ENCODE peak calls at places on chromosomes 6 and 20, in seven cellular contexts. One of them, this sample, is unnamed.

GRCh38 chr6:31418251-31418650 is 14.9 kb downstream of the MICA start:
- DNase-seq in GM13976: no peak
- DNase-seq in nephron progenitor cell: no peak
- DNase-seq in choroid plexus epithelial cell: no peak
- DNase-seq in HFF-Myc: no peak
- DNase-seq in fibroblast of mammary gland: peak
- DNase-seq in uterus: no peak
- DNase-seq in this sample: no peak

GRCh38 chr20:50186987-50187402 is 3.6 kb upstream of the CEBPB start:
- DNase-seq in choroid plexus epithelial cell: peak
- DNase-seq in HFF-Myc: no peak
- DNase-seq in nephron progenitor cell: no peak
- DNase-seq in fibroblast of mammary gland: no peak
- DNase-seq in uterus: peak
- DNase-seq in GM13976: no peak
- DNase-seq in this sample: no peak

GRCh38 chr20:50848341-50848808 is 53.5 kb downstream of the BCAS4 start:
- DNase-seq in fibroblast of mammary gland: peak
- DNase-seq in HFF-Myc: no peak
- DNase-seq in choroid plexus epithelial cell: peak
- DNase-seq in GM13976: no peak
- DNase-seq in nephron progenitor cell: no peak
- DNase-seq in uterus: peak
- DNase-seq in this sample: no peak

GRCh38 chr20:33812673-33813462 is 1.7 kb downstream of the CHMP4B start:
- DNase-seq in fibroblast of mammary gland: peak
- DNase-seq in choroid plexus epithelial cell: peak
- DNase-seq in uterus: no peak
- DNase-seq in nephron progenitor cell: peak
- DNase-seq in HFF-Myc: no peak
- DNase-seq in GM13976: no peak
- DNase-seq in this sample: no peak

GRCh38 chr6:21305827-21306469 is 287.6 kb upstream of the SOX4 start:
- DNase-seq in nephron progenitor cell: no peak
- DNase-seq in choroid plexus epithelial cell: peak
- DNase-seq in GM13976: no peak
- DNase-seq in uterus: no peak
- DNase-seq in HFF-Myc: no peak
- DNase-seq in fibroblast of mammary gland: peak
- DNase-seq in this sample: peak

GRCh38 chr6:45741437-45742166 is 274.1 kb downstream of the CLIC5 start:
- DNase-seq in HFF-Myc: peak
- DNase-seq in fibroblast of mammary gland: peak
- DNase-seq in GM13976: peak
- DNase-seq in nephron progenitor cell: no peak
- DNase-seq in uterus: no peak
- DNase-seq in choroid plexus epithelial cell: peak
- DNase-seq in this sample: no peak

GRCh38 chr20:18527339-18527738 is 19.6 kb downstream of the SEC23B start:
- DNase-seq in GM13976: no peak
- DNase-seq in uterus: no peak
- DNase-seq in choroid plexus epithelial cell: no peak
- DNase-seq in HFF-Myc: no peak
- DNase-seq in fibroblast of mammary gland: no peak
- DNase-seq in nephron progenitor cell: no peak
- DNase-seq in this sample: no peak

GRCh38 chr6:16319813-16320532 is 81.6 kb downstream of the GMPR start:
- DNase-seq in nephron progenitor cell: no peak
- DNase-seq in HFF-Myc: peak
- DNase-seq in choroid plexus epithelial cell: peak
- DNase-seq in uterus: peak
- DNase-seq in fibroblast of mammary gland: peak
- DNase-seq in GM13976: peak
- DNase-seq in this sample: no peak

GRCh38 chr20:21002486-21002885 is 103.7 kb downstream of the LINC00237 start:
- DNase-seq in uterus: no peak
- DNase-seq in HFF-Myc: no peak
- DNase-seq in fibroblast of mammary gland: no peak
- DNase-seq in choroid plexus epithelial cell: no peak
- DNase-seq in GM13976: no peak
- DNase-seq in nephron progenitor cell: no peak
- DNase-seq in this sample: no peak

GRCh38 chr6:160428818-160429744 is 80.9 kb downstream of the SLC22A3 start:
- DNase-seq in HFF-Myc: no peak
- DNase-seq in uterus: no peak
- DNase-seq in choroid plexus epithelial cell: no peak
- DNase-seq in nephron progenitor cell: no peak
- DNase-seq in GM13976: no peak
- DNase-seq in fibroblast of mammary gland: peak
- DNase-seq in this sample: no peak

GRCh38 chr6:90293319-90293937 is 3.2 kb downstream of the BACH2 start:
- DNase-seq in fibroblast of mammary gland: peak
- DNase-seq in uterus: no peak
- DNase-seq in choroid plexus epithelial cell: no peak
- DNase-seq in GM13976: no peak
- DNase-seq in HFF-Myc: no peak
- DNase-seq in nephron progenitor cell: no peak
- DNase-seq in this sample: peak

GRCh38 chr6:69835414-69836179 is 30.8 kb upstream of the COL19A1 start:
- DNase-seq in choroid plexus epithelial cell: peak
- DNase-seq in GM13976: peak
- DNase-seq in nephron progenitor cell: peak
- DNase-seq in HFF-Myc: peak
- DNase-seq in fibroblast of mammary gland: peak
- DNase-seq in uterus: no peak
- DNase-seq in this sample: peak

GRCh38 chr6:14857501-14857900 is 388.4 kb upstream of the JARID2 start:
- DNase-seq in nephron progenitor cell: no peak
- DNase-seq in fibroblast of mammary gland: no peak
- DNase-seq in choroid plexus epithelial cell: no peak
- DNase-seq in GM13976: peak
- DNase-seq in HFF-Myc: no peak
- DNase-seq in uterus: no peak
- DNase-seq in this sample: no peak

GRCh38 chr6:70820778-70821177 is 136.1 kb downstream of the B3GAT2 start:
- DNase-seq in HFF-Myc: no peak
- DNase-seq in fibroblast of mammary gland: no peak
- DNase-seq in nephron progenitor cell: no peak
- DNase-seq in uterus: no peak
- DNase-seq in GM13976: no peak
- DNase-seq in choroid plexus epithelial cell: no peak
- DNase-seq in this sample: no peak

GRCh38 chr6:26295691-26296555 is 69.1 kb upstream of the BTN3A2 start:
- DNase-seq in nephron progenitor cell: no peak
- DNase-seq in uterus: no peak
- DNase-seq in HFF-Myc: no peak
- DNase-seq in GM13976: no peak
- DNase-seq in fibroblast of mammary gland: peak
- DNase-seq in choroid plexus epithelial cell: peak
- DNase-seq in this sample: no peak

GRCh38 chr6:119346914-119347313 is 2.6 kb downstream of the MAN1A1 start:
- DNase-seq in GM13976: no peak
- DNase-seq in fibroblast of mammary gland: no peak
- DNase-seq in uterus: no peak
- DNase-seq in choroid plexus epithelial cell: no peak
- DNase-seq in nephron progenitor cell: no peak
- DNase-seq in HFF-Myc: no peak
- DNase-seq in this sample: no peak

GRCh38 chr6:159819932-159820640 is 20.0 kb downstream of the PNLDC1 start:
- DNase-seq in fibroblast of mammary gland: no peak
- DNase-seq in GM13976: peak
- DNase-seq in uterus: no peak
- DNase-seq in HFF-Myc: no peak
- DNase-seq in nephron progenitor cell: peak
- DNase-seq in choroid plexus epithelial cell: peak
- DNase-seq in this sample: no peak

GRCh38 chr20:57659131-57659788 is 39.0 kb upstream of the ZBP1 start:
- DNase-seq in uterus: peak
- DNase-seq in fibroblast of mammary gland: no peak
- DNase-seq in HFF-Myc: no peak
- DNase-seq in nephron progenitor cell: no peak
- DNase-seq in choroid plexus epithelial cell: no peak
- DNase-seq in GM13976: peak
- DNase-seq in this sample: no peak

GRCh38 chr6:14863896-14864850 is 381.7 kb upstream of the JARID2 start:
- DNase-seq in uterus: no peak
- DNase-seq in GM13976: no peak
- DNase-seq in HFF-Myc: no peak
- DNase-seq in choroid plexus epithelial cell: no peak
- DNase-seq in nephron progenitor cell: no peak
- DNase-seq in fibroblast of mammary gland: peak
- DNase-seq in this sample: peak

DNA sequence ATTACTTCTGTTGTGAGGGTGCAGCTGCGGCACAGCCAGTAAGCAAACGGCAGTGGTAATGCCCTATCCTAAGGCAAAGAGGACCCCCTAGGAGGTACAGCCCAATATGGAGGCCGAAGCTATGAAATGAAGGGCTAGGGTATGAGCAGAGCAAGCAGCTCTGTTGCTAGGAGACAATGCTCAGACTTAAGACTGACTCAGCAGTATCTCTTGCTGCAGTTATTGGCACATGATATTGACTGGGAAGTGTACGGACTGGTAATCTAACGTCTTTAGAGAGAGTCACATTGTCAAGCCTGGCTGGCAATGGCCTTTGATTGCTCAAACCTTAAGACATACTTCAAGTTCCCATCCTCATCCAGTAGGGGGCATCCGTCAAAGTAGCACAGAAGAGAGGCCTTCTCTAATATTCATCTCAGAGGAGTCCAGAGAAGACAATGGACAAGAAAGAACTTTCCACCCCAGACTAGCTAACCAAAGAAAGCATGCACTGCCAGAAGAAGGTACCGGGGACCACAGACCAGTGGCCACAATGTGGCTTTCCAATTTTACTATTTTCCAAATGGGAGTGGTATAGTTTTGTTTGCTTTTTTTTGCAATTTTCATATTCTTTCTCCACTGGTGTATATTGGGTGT is 37.0 kb downstream of the LRFN2 start:
- DNase-seq in uterus: no peak
- DNase-seq in nephron progenitor cell: peak
- DNase-seq in choroid plexus epithelial cell: peak
- DNase-seq in HFF-Myc: peak
- DNase-seq in GM13976: peak
- DNase-seq in fibroblast of mammary gland: peak
- DNase-seq in this sample: peak
- TF ChIP-seq CTCF in uterus: no peak
- TF ChIP-seq CTCF in nephron progenitor cell: peak
- TF ChIP-seq CTCF in choroid plexus epithelial cell: peak
- TF ChIP-seq CTCF in HFF-Myc: peak
- TF ChIP-seq CTCF in GM13976: peak
- TF ChIP-seq CTCF in fibroblast of mammary gland: peak
- TF ChIP-seq CTCF in this sample: peak

DNA sequence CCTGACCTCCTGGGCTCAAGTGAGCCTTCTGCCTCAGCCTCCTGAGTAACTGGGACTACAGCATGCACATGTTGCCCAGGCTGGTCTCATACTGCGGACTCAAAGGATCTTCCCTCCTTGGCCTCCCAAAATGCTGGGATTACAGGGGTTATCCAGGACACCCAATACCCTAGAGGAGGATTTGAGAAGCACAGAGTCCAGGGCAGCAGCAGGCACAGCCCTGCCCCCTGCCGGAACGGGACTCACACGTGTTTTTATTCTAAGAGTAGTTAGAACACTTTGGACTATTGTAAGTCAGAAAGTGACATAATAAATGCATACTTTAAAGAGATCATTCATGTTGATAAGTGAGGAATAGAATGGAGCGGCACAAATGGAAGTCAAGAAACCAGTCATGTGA is 80.2 kb downstream of the C6orf118 start:
- DNase-seq in fibroblast of mammary gland: no peak
- DNase-seq in uterus: no peak
- DNase-seq in HFF-Myc: no peak
- DNase-seq in GM13976: no peak
- DNase-seq in choroid plexus epithelial cell: no peak
- DNase-seq in nephron progenitor cell: no peak
- DNase-seq in this sample: no peak
- TF ChIP-seq CTCF in fibroblast of mammary gland: no peak
- TF ChIP-seq CTCF in uterus: no peak
- TF ChIP-seq CTCF in HFF-Myc: no peak
- TF ChIP-seq CTCF in GM13976: no peak
- TF ChIP-seq CTCF in choroid plexus epithelial cell: no peak
- TF ChIP-seq CTCF in nephron progenitor cell: no peak
- TF ChIP-seq CTCF in this sample: no peak

GRCh38 chr20:37007898-37008649 is 56.6 kb upstream of the SAMHD1 start:
- DNase-seq in nephron progenitor cell: no peak
- DNase-seq in choroid plexus epithelial cell: peak
- DNase-seq in uterus: no peak
- DNase-seq in GM13976: peak
- DNase-seq in HFF-Myc: no peak
- DNase-seq in fibroblast of mammary gland: peak
- DNase-seq in this sample: no peak
- TF ChIP-seq CTCF in nephron progenitor cell: no peak
- TF ChIP-seq CTCF in choroid plexus epithelial cell: peak
- TF ChIP-seq CTCF in uterus: no peak
- TF ChIP-seq CTCF in GM13976: no peak
- TF ChIP-seq CTCF in HFF-Myc: no peak
- TF ChIP-seq CTCF in fibroblast of mammary gland: peak
- TF ChIP-seq CTCF in this sample: peak

GRCh38 chr6:112882381-112882780 is 535.3 kb downstream of the RFPL4B start:
- DNase-seq in HFF-Myc: no peak
- DNase-seq in nephron progenitor cell: no peak
- DNase-seq in uterus: no peak
- DNase-seq in fibroblast of mammary gland: no peak
- DNase-seq in choroid plexus epithelial cell: no peak
- DNase-seq in GM13976: no peak
- DNase-seq in this sample: no peak

GRCh38 chr6:112883095-112883494 is 536.0 kb downstream of the RFPL4B start:
- DNase-seq in choroid plexus epithelial cell: no peak
- DNase-seq in GM13976: no peak
- DNase-seq in HFF-Myc: no peak
- DNase-seq in nephron progenitor cell: no peak
- DNase-seq in uterus: no peak
- DNase-seq in fibroblast of mammary gland: no peak
- DNase-seq in this sample: no peak

GRCh38 chr6:112881027-112881426 is 533.9 kb downstream of the RFPL4B start:
- DNase-seq in nephron progenitor cell: no peak
- DNase-seq in fibroblast of mammary gland: peak
- DNase-seq in uterus: no peak
- DNase-seq in choroid plexus epithelial cell: peak
- DNase-seq in HFF-Myc: no peak
- DNase-seq in GM13976: no peak
- DNase-seq in this sample: no peak

GRCh38 chr6:112879920-112880413 is 532.8 kb downstream of the RFPL4B start:
- DNase-seq in uterus: no peak
- DNase-seq in GM13976: no peak
- DNase-seq in nephron progenitor cell: no peak
- DNase-seq in HFF-Myc: no peak
- DNase-seq in fibroblast of mammary gland: peak
- DNase-seq in choroid plexus epithelial cell: no peak
- DNase-seq in this sample: no peak

DNA sequence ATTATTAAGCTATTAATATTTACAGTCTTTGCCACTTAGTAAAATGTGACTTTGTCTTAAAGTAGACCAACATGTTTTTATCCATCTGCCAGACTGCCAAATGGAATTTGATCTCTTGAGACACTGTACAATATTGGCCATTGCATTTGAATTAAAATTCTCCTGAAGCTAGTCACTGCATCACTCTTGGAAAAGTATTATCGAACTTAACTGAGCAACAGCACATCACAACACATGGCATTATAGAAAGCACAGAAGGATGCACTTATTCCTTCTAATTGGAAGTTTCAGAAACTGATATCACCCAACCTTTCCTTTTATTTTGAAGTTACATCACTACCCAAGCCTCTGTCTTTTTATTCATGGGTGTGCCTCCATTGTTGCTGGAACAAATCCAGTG is 534.7 kb downstream of the RFPL4B start:
- DNase-seq in nephron progenitor cell: no peak
- DNase-seq in fibroblast of mammary gland: peak
- DNase-seq in uterus: no peak
- DNase-seq in GM13976: no peak
- DNase-seq in choroid plexus epithelial cell: no peak
- DNase-seq in HFF-Myc: no peak
- DNase-seq in this sample: no peak
- TF ChIP-seq CTCF in nephron progenitor cell: no peak
- TF ChIP-seq CTCF in fibroblast of mammary gland: no peak
- TF ChIP-seq CTCF in uterus: no peak
- TF ChIP-seq CTCF in GM13976: no peak
- TF ChIP-seq CTCF in choroid plexus epithelial cell: no peak
- TF ChIP-seq CTCF in HFF-Myc: no peak
- TF ChIP-seq CTCF in this sample: no peak

This sample was measured in epithelial cell of proximal tubule.